ENCODE peak calls at places on chromosomes 11 and 22, in four cellular contexts. B, E, C and D are unnamed samples.
A peak's percentile ranks its signal among the peaks of the same experiment; 100 is the strongest.

GRCh38 chr11:119359365-119360229 is 13.1 kb upstream of the MFRP start:
- DNase-seq in B (peak; percentile 32), E (no peak), C (no peak), D (no peak)

GRCh38 chr22:47023871-47024270 is 261.4 kb downstream of the TBC1D22A start:
- DNase-seq in B (no peak), E (no peak), C (no peak), D (no peak)

GRCh38 chr11:130448416-130449068 is at the start of gene ADAMTS15:
- DNase-seq in B (peak; percentile 89), E (no peak), C (no peak), D (no peak)

GRCh38 chr11:128604723-128605122 is 17.4 kb upstream of the ETS1 start:
- DNase-seq in B (no peak), E (no peak), C (no peak), D (no peak)

GRCh38 chr11:117769530-117769929 is 27.5 kb downstream of the DSCAML1 start:
- DNase-seq in B (no peak), E (no peak), C (no peak), D (no peak)

GRCh38 chr11:95606824-95607223 is 182.8 kb downstream of the FAM76B start:
- DNase-seq in B (no peak), E (no peak), C (no peak), D (no peak)

GRCh38 chr11:86954288-86955110 is 696 bp downstream of the FZD4 start:
- DNase-seq in B (peak; percentile 21), E (no peak), C (no peak), D (no peak)

GRCh38 chr22:24067587-24068376 is 56.7 kb downstream of the CABIN1 start:
- DNase-seq in B (peak; percentile 19), E (no peak), C (no peak), D (no peak)

GRCh38 chr11:8776209-8776608 is 93.6 kb downstream of the RPL27A start:
- DNase-seq in B (no peak), E (no peak), C (no peak), D (no peak)

GRCh38 chr11:95991545-95991944 is 67.6 kb upstream of the MTMR2 start:
- DNase-seq in B (no peak), E (no peak), C (no peak), D (no peak)

GRCh38 chr11:44842219-44842618 is 108.5 kb downstream of the TP53I11 start:
- DNase-seq in B (no peak), E (no peak), C (no peak), D (peak; percentile 91)

GRCh38 chr11:9651481-9651880 is 12.4 kb upstream of the SWAP70 start:
- DNase-seq in B (no peak), E (no peak), C (no peak), D (no peak)

GRCh38 chr22:27984723-27985122 is 65.7 kb upstream of the PITPNB start:
- DNase-seq in B (no peak), E (no peak), C (no peak), D (no peak)

GRCh38 chr11:124277809-124278208 is 21.6 kb downstream of the OR8G5 start:
- DNase-seq in B (peak; percentile 12), E (no peak), C (no peak), D (no peak)

GRCh38 chr11:4809246-4809645 is 5.1 kb upstream of the OR52R1 start:
- DNase-seq in B (no peak), E (no peak), C (no peak), D (no peak)

GRCh38 chr22:43162412-43163150 is 11.2 kb downstream of the TSPO start:
- DNase-seq in B (no peak), E (no peak), C (no peak), D (no peak)

GRCh38 chr11:118921121-118921928 is 4.4 kb downstream of the BCL9L start:
- DNase-seq in B (peak; percentile 98), E (no peak), C (no peak), D (no peak)

GRCh38 chr11:2091112-2091746 is 48.0 kb downstream of the IGF2 start:
- DNase-seq in B (no peak), E (no peak), C (no peak), D (no peak)

GRCh38 chr11:128961645-128962044 is 19.0 kb upstream of the TP53AIP1 start:
- DNase-seq in B (no peak), E (no peak), C (no peak), D (no peak)

GRCh38 chr11:120229451-120230424 is 10.2 kb upstream of the POU2F3 start:
- DNase-seq in B (no peak), E (no peak), C (no peak), D (no peak)

GRCh38 chr11:126423154-126423553 is 67.7 kb downstream of the ST3GAL4 start:
- DNase-seq in B (no peak), E (no peak), C (no peak), D (no peak)

GRCh38 chr11:32982626-32983025 is 33.1 kb upstream of the DEPDC7 start:
- DNase-seq in B (no peak), E (no peak), C (no peak), D (no peak)

GRCh38 chr22:46754110-46754799 is 8.2 kb upstream of the TBC1D22A start:
- DNase-seq in B (peak; percentile 96), E (no peak), C (no peak), D (peak; percentile 93)

GRCh38 chr11:96894587-96894986 is 504.8 kb downstream of the JRKL start:
- DNase-seq in B (no peak), E (no peak), C (no peak), D (no peak)

GRCh38 chr11:431921-432320 is 9.9 kb downstream of the ANO9 start:
- DNase-seq in B (no peak), E (no peak), C (no peak), D (no peak)